ENCODE peak calls at places on chromosomes 6 and 20, in eight cellular contexts. R is AG08395, U is mammary epithelial cell, D is suprapubic skin, L is fibroblast of villous mesenchyme, V is HCT116, F is cardiac muscle cell, N is Karpas-422. Z is an unnamed sample.

GRCh38 chr6:135181333-135182119 is 418 bp downstream of the MYB start:
- DNase-seq in R (no peak), U (peak; percentile 20), D (no peak), L (peak; percentile 20), V (no peak), F (peak; percentile 19), N (peak; percentile 53), Z (no peak)

GRCh38 chr6:2157441-2158127 is 87.8 kb downstream of the GMDS start:
- DNase-seq in R (peak; percentile 83), U (peak; percentile 86), D (no peak), L (peak; percentile 57), V (peak; percentile 48), F (peak; percentile 89), N (no peak), Z (peak; percentile 83)

GRCh38 chr6:43996614-43997341 is 130.5 kb downstream of the MRPL14 start:
- DNase-seq in R (no peak), U (no peak), D (no peak), L (no peak), V (no peak), F (no peak), N (no peak), Z (no peak)

GRCh38 chr6:150426198-150426597 is 57.4 kb downstream of the IYD start:
- DNase-seq in R (no peak), U (no peak), D (no peak), L (no peak), V (no peak), F (no peak), N (no peak), Z (no peak)

GRCh38 chr20:20085812-20086211 is 33.5 kb downstream of the CFAP61 start:
- DNase-seq in R (no peak), U (peak; percentile 72), D (no peak), L (no peak), V (no peak), F (no peak), N (no peak), Z (no peak)

GRCh38 chr20:31542201-31542842 is 28.1 kb downstream of the HM13 start:
- DNase-seq in R (peak; percentile 59), U (peak; percentile 68), D (no peak), L (no peak), V (no peak), F (no peak), N (no peak), Z (peak; percentile 82)

GRCh38 chr6:3751019-3751729 is at the start of gene PXDC1:
- DNase-seq in R (no peak), U (peak; percentile 25), D (no peak), L (no peak), V (no peak), F (peak; percentile 29), N (no peak), Z (no peak)

GRCh38 chr6:3911614-3912336 is 62.6 kb downstream of the FAM50B start:
- DNase-seq in R (peak; percentile 85), U (peak; percentile 77), D (peak; percentile 75), L (peak; percentile 77), V (peak; percentile 48), F (peak; percentile 88), N (no peak), Z (peak; percentile 94)

GRCh38 chr20:992801-993535 is 9.1 kb downstream of the RSPO4 start:
- DNase-seq in R (no peak), U (no peak), D (no peak), L (no peak), V (no peak), F (no peak), N (no peak), Z (no peak)

GRCh38 chr6:84172574-84172973 is 54.9 kb downstream of the CEP162 start:
- DNase-seq in R (no peak), U (no peak), D (no peak), L (no peak), V (no peak), F (no peak), N (no peak), Z (no peak)

GRCh38 chr6:3997144-3997770 is 81.7 kb downstream of the FAM217A start:
- DNase-seq in R (peak; percentile 55), U (peak; percentile 35), D (no peak), L (peak; percentile 77), V (no peak), F (peak; percentile 54), N (no peak), Z (peak; percentile 92)

GRCh38 chr6:125986295-125986955 is at the start of gene TRMT11:
- DNase-seq in R (peak; percentile 93), U (peak; percentile 89), D (peak; percentile 90), L (peak; percentile 83), V (peak; percentile 84), F (peak; percentile 88), N (peak; percentile 97), Z (peak; percentile 87)

GRCh38 chr20:3889489-3890409 is 562 bp downstream of the PANK2 start:
- DNase-seq in R (no peak), U (peak; percentile 32), D (peak; percentile 83), L (peak; percentile 29), V (no peak), F (no peak), N (peak; percentile 79), Z (peak; percentile 39)

GRCh38 chr6:56400273-56400672 is 152.9 kb upstream of the COL21A1 start:
- DNase-seq in R (no peak), U (no peak), D (no peak), L (no peak), V (no peak), F (no peak), N (no peak), Z (no peak)

GRCh38 chr20:53658327-53658726 is 64.7 kb upstream of the ZNF217 start:
- DNase-seq in R (no peak), U (no peak), D (no peak), L (peak; percentile 20), V (no peak), F (no peak), N (no peak), Z (no peak)

GRCh38 chr20:33401922-33402369 is 627 bp upstream of the CDK5RAP1 start:
- DNase-seq in R (no peak), U (no peak), D (no peak), L (peak; percentile 19), V (no peak), F (peak; percentile 39), N (peak; percentile 83), Z (no peak)

GRCh38 chr6:40715501-40716403 is 128.6 kb upstream of the LRFN2 start:
- DNase-seq in R (no peak), U (no peak), D (no peak), L (no peak), V (no peak), F (no peak), N (peak; percentile 91), Z (no peak)

GRCh38 chr20:55514498-55514897 is 490.8 kb downstream of the CBLN4 start:
- DNase-seq in R (no peak), U (peak; percentile 95), D (no peak), L (no peak), V (no peak), F (no peak), N (no peak), Z (no peak)

GRCh38 chr6:135905604-135906300 is 54.3 kb downstream of the PDE7B start:
- DNase-seq in R (no peak), U (no peak), D (no peak), L (no peak), V (no peak), F (no peak), N (no peak), Z (no peak)

GRCh38 chr6:119676971-119677370 is 327.4 kb upstream of the MAN1A1 start:
- DNase-seq in R (peak; percentile 11), U (no peak), D (no peak), L (peak; percentile 47), V (no peak), F (no peak), N (no peak), Z (no peak)

GRCh38 chr20:57996936-57997629 is 231.4 kb downstream of the ANKRD60 start:
- DNase-seq in R (peak; percentile 75), U (peak; percentile 81), D (no peak), L (no peak), V (no peak), F (peak; percentile 18), N (no peak), Z (peak; percentile 68)

GRCh38 chr6:27545271-27546046 is 72.6 kb upstream of the ZNF184 start:
- DNase-seq in R (no peak), U (peak; percentile 93), D (no peak), L (peak; percentile 41), V (peak; percentile 74), F (peak; percentile 66), N (no peak), Z (peak; percentile 77)

GRCh38 chr6:122663981-122664380 is 53.8 kb downstream of the PKIB start:
- DNase-seq in R (no peak), U (no peak), D (no peak), L (no peak), V (no peak), F (no peak), N (no peak), Z (no peak)

GRCh38 chr6:80143312-80143960 is 37.0 kb downstream of the BCKDHB start:
- DNase-seq in R (peak; percentile 74), U (peak; percentile 84), D (no peak), L (peak; percentile 75), V (peak; percentile 67), F (peak; percentile 94), N (no peak), Z (peak; percentile 66)

GRCh38 chr6:112298816-112299281 is 44.5 kb upstream of the LAMA4 start:
- DNase-seq in R (peak; percentile 86), U (peak; percentile 83), D (no peak), L (peak; percentile 67), V (peak; percentile 23), F (peak; percentile 64), N (no peak), Z (peak; percentile 13)

GRCh38 chr20:7332169-7332568 is 564.7 kb downstream of the BMP2 start:
- DNase-seq in R (no peak), U (no peak), D (no peak), L (no peak), V (no peak), F (no peak), N (no peak), Z (no peak)

GRCh38 chr20:1769491-1769890 is 111.9 kb upstream of the SIRPG start:
- DNase-seq in R (no peak), U (no peak), D (no peak), L (no peak), V (no peak), F (no peak), N (no peak), Z (no peak)

GRCh38 chr6:119234941-119235340 is 114.6 kb downstream of the MAN1A1 start:
- DNase-seq in R (no peak), U (no peak), D (no peak), L (no peak), V (no peak), F (no peak), N (no peak), Z (no peak)

GRCh38 chr20:18909254-18909653 is 95.7 kb downstream of the SCP2D1 start:
- DNase-seq in R (no peak), U (no peak), D (no peak), L (no peak), V (no peak), F (no peak), N (peak; percentile 61), Z (no peak)

GRCh38 chr6:71403422-71404134 is 115.0 kb downstream of the OGFRL1 start:
- DNase-seq in R (no peak), U (no peak), D (no peak), L (no peak), V (no peak), F (peak; percentile 44), N (no peak), Z (no peak)

GRCh38 chr6:161198176-161198575 is 75.7 kb downstream of the AGPAT4 start:
- DNase-seq in R (no peak), U (peak; percentile 4), D (no peak), L (peak; percentile 50), V (no peak), F (peak; percentile 72), N (no peak), Z (no peak)

GRCh38 chr6:134663800-134664535 is 285.9 kb downstream of the ALDH8A1 start:
- DNase-seq in R (no peak), U (no peak), D (no peak), L (peak; percentile 77), V (no peak), F (no peak), N (no peak), Z (no peak)

GRCh38 chr6:112310439-112311154 is 36.5 kb upstream of the RFPL4B start:
- DNase-seq in R (no peak), U (no peak), D (no peak), L (no peak), V (no peak), F (no peak), N (no peak), Z (no peak)

GRCh38 chr6:15283986-15284361 is 38.1 kb downstream of the JARID2 start:
- DNase-seq in R (peak; percentile 11), U (no peak), D (no peak), L (peak; percentile 93), V (no peak), F (peak; percentile 38), N (no peak), Z (no peak)

Z was measured in COLO829.